ENCODE peak calls at places on chromosomes 11 and 22, in six cellular contexts. One of them, this sample, is unnamed.

GRCh38 chr11:72222106-72222891 is 2.3 kb upstream of the INPPL1 start:
- DNase-seq in Calu3: no peak
- DNase-seq in left ventricle myocardium inferior: no peak
- DNase-seq in NCI-H524 treated with DMSO at 0.1 percent for 48 hours: no peak
- DNase-seq in Karpas-422: no peak
- DNase-seq in heart right ventricle: no peak
- DNase-seq in this sample: no peak

GRCh38 chr11:131745405-131745804 is 375.0 kb downstream of the NTM start:
- DNase-seq in Calu3: no peak
- DNase-seq in left ventricle myocardium inferior: no peak
- DNase-seq in NCI-H524 treated with DMSO at 0.1 percent for 48 hours: no peak
- DNase-seq in Karpas-422: no peak
- DNase-seq in heart right ventricle: no peak
- DNase-seq in this sample: no peak

GRCh38 chr11:111064118-111064517 is 181.4 kb upstream of the POU2AF2 start:
- DNase-seq in Calu3: no peak
- DNase-seq in left ventricle myocardium inferior: no peak
- DNase-seq in NCI-H524 treated with DMSO at 0.1 percent for 48 hours: no peak
- DNase-seq in Karpas-422: no peak
- DNase-seq in heart right ventricle: no peak
- DNase-seq in this sample: no peak

GRCh38 chr22:43222281-43222680 is 35.3 kb upstream of the TTLL12 start:
- DNase-seq in Calu3: no peak
- DNase-seq in left ventricle myocardium inferior: peak
- DNase-seq in NCI-H524 treated with DMSO at 0.1 percent for 48 hours: no peak
- DNase-seq in Karpas-422: no peak
- DNase-seq in heart right ventricle: peak
- DNase-seq in this sample: no peak

GRCh38 chr11:79244805-79245197 is 196.0 kb downstream of the TENM4 start:
- DNase-seq in Calu3: no peak
- DNase-seq in left ventricle myocardium inferior: no peak
- DNase-seq in NCI-H524 treated with DMSO at 0.1 percent for 48 hours: no peak
- DNase-seq in Karpas-422: no peak
- DNase-seq in heart right ventricle: no peak
- DNase-seq in this sample: no peak

GRCh38 chr11:75429902-75430691 is 2.9 kb downstream of the KLHL35 start:
- DNase-seq in Calu3: peak
- DNase-seq in left ventricle myocardium inferior: peak
- DNase-seq in NCI-H524 treated with DMSO at 0.1 percent for 48 hours: no peak
- DNase-seq in Karpas-422: no peak
- DNase-seq in heart right ventricle: peak
- DNase-seq in this sample: peak

GRCh38 chr22:30178180-30179126 is 68.1 kb downstream of the LIF start:
- DNase-seq in Calu3: no peak
- DNase-seq in left ventricle myocardium inferior: no peak
- DNase-seq in NCI-H524 treated with DMSO at 0.1 percent for 48 hours: no peak
- DNase-seq in Karpas-422: no peak
- DNase-seq in heart right ventricle: no peak
- DNase-seq in this sample: peak

GRCh38 chr22:41487037-41487963 is 18.4 kb downstream of the ACO2 start:
- DNase-seq in Calu3: no peak
- DNase-seq in left ventricle myocardium inferior: no peak
- DNase-seq in NCI-H524 treated with DMSO at 0.1 percent for 48 hours: no peak
- DNase-seq in Karpas-422: no peak
- DNase-seq in heart right ventricle: no peak
- DNase-seq in this sample: no peak

GRCh38 chr11:124612567-124613245 is 1.5 kb downstream of the PANX3 start:
- DNase-seq in Calu3: no peak
- DNase-seq in left ventricle myocardium inferior: no peak
- DNase-seq in NCI-H524 treated with DMSO at 0.1 percent for 48 hours: no peak
- DNase-seq in Karpas-422: no peak
- DNase-seq in heart right ventricle: no peak
- DNase-seq in this sample: no peak

GRCh38 chr11:13082588-13082987 is 73.5 kb downstream of the RASSF10 start:
- DNase-seq in Calu3: no peak
- DNase-seq in left ventricle myocardium inferior: no peak
- DNase-seq in NCI-H524 treated with DMSO at 0.1 percent for 48 hours: no peak
- DNase-seq in Karpas-422: no peak
- DNase-seq in heart right ventricle: no peak
- DNase-seq in this sample: no peak

GRCh38 chr11:43737194-43737575 is 56.6 kb downstream of the HSD17B12 start:
- DNase-seq in Calu3: no peak
- DNase-seq in left ventricle myocardium inferior: no peak
- DNase-seq in NCI-H524 treated with DMSO at 0.1 percent for 48 hours: no peak
- DNase-seq in Karpas-422: no peak
- DNase-seq in heart right ventricle: no peak
- DNase-seq in this sample: no peak